ENCODE peak calls at places on chromosomes 2 and 18, in four cellular contexts. B is GM12878, H is fibroblast of lung, P is GM23248. W is an unnamed sample.
A peak's percentile ranks its signal among the peaks of the same experiment; 100 is the strongest.

GRCh38 chr2:77434880-77435279 is 87.3 kb downstream of the LRRTM4 start:
- DNase-seq in B (no peak), H (no peak), P (no peak), W (peak; percentile 26)

GRCh38 chr2:158204741-158205165 is 103.1 kb downstream of the UPP2 start:
- DNase-seq in B (no peak), H (peak; percentile 26), P (no peak), W (no peak)

GRCh38 chr2:146077156-146077555 is 1557.2 kb upstream of the ZEB2 start:
- DNase-seq in B (no peak), H (no peak), P (peak; percentile 63), W (no peak)

GRCh38 chr2:108579631-108580030 is 45.4 kb downstream of the LIMS1 start:
- DNase-seq in B (no peak), H (no peak), P (no peak), W (no peak)

GRCh38 chr2:217107480-217107879 is 247.6 kb upstream of the TNP1 start:
- DNase-seq in B (no peak), H (no peak), P (no peak), W (no peak)

GRCh38 chr2:132009874-132010521 is 151.8 kb downstream of the ANKRD30BL start:
- DNase-seq in B (no peak), H (no peak), P (peak; percentile 34), W (peak; percentile 47)

GRCh38 chr2:154455201-154455600 is 243.3 kb upstream of the KCNJ3 start:
- DNase-seq in B (no peak), H (peak; percentile 27), P (peak; percentile 26), W (no peak)

GRCh38 chr18:79553154-79553553 is 126.4 kb upstream of the CTDP1 start:
- DNase-seq in B (no peak), H (no peak), P (no peak), W (no peak)

GRCh38 chr2:96873651-96874096 is 3.8 kb upstream of the SEMA4C start:
- DNase-seq in B (no peak), H (no peak), P (no peak), W (no peak)

GRCh38 chr2:240451791-240452470 is 16.5 kb downstream of the GPC1 start:
- DNase-seq in B (no peak), H (no peak), P (no peak), W (no peak)

GRCh38 chr2:68925298-68925885 is 27.3 kb downstream of the GKN2 start:
- DNase-seq in B (peak; percentile 12), H (peak; percentile 60), P (peak; percentile 62), W (peak; percentile 84)

GRCh38 chr2:206780671-206781070 is 15.3 kb downstream of the FASTKD2 start:
- DNase-seq in B (no peak), H (no peak), P (no peak), W (no peak)

GRCh38 chr2:119156891-119157773 is 1.4 kb downstream of the C1QL2 start:
- DNase-seq in B (no peak), H (no peak), P (no peak), W (peak; percentile 57)

GRCh38 chr2:119158563-119159347 is at the start of gene C1QL2:
- DNase-seq in B (no peak), H (no peak), P (peak; percentile 16), W (peak; percentile 77)

GRCh38 chr2:119155633-119156032 is 2.9 kb downstream of the C1QL2 start:
- DNase-seq in B (no peak), H (no peak), P (no peak), W (peak; percentile 96)

GRCh38 chr2:119157850-119158511 is 570 bp downstream of the C1QL2 start:
- DNase-seq in B (no peak), H (no peak), P (no peak), W (peak; percentile 19)

DNA sequence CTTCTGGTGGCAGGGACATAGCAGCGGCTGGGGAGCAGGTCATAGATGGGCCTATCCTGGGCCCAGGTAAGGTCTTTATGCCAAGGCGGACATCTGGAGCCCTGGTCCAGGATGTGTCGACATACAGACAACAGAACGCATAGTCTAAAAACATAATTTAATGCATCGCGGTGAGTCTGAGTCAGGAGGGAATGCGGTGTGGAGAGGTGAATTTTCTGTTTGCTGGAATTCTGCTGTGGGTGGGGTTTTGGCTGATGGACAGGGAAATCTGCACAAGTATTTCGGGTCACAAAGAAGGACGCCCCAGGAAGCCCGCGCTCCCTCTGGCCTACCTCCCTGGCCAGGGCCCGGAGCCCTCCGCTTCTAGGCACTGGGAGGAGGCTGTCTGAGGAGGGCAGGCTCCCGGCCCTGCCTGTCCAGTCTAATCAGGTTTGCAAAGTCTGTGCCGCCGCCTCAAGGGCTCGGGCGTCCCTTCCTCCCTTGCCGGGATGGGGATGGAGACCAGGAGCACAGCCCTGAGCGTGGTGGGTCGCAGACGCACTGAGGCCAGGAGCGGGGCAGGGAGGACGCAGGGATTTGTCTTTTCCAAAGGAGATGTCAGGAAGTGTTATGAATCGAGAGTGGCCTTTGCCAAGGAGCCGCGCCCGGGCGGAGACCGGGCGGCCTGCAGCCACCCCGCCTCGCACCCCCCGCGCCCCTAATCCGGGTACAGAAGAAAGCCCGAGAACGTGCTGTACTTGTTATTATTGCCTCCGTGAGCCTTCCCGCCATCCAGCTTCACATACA is 2.3 kb downstream of the C1QL2 start:
- DNase-seq in B (no peak), H (no peak), P (peak; percentile 11), W (peak; percentile 72)
- TF ChIP-seq EZH2 in B (no peak), H (no peak), P (peak; percentile 21), W (no peak)

DNA sequence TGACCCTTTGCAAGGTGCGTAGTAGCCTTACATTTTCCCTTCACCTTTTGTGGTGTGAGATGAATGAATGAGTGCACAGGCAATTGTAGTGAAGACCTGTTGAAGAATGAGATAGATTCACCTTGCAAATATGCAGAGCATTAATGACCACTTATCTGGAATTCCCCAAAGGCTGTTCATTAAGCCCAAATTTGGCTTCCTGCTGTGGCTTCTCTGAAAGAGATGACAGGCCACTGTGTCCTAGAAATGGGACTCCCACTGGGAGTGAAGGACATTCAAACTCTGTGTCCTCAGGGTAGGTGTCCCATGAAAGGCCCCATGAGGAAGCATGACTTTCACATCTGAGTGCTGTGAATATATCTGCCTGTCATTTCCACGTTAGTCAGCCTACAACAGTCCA is 1821.8 kb upstream of the PIK3C3 start:
- DNase-seq in B (no peak), H (no peak), P (no peak), W (peak; percentile 24)
- TF ChIP-seq EZH2 in B (no peak), H (no peak), P (no peak), W (no peak)

DNA sequence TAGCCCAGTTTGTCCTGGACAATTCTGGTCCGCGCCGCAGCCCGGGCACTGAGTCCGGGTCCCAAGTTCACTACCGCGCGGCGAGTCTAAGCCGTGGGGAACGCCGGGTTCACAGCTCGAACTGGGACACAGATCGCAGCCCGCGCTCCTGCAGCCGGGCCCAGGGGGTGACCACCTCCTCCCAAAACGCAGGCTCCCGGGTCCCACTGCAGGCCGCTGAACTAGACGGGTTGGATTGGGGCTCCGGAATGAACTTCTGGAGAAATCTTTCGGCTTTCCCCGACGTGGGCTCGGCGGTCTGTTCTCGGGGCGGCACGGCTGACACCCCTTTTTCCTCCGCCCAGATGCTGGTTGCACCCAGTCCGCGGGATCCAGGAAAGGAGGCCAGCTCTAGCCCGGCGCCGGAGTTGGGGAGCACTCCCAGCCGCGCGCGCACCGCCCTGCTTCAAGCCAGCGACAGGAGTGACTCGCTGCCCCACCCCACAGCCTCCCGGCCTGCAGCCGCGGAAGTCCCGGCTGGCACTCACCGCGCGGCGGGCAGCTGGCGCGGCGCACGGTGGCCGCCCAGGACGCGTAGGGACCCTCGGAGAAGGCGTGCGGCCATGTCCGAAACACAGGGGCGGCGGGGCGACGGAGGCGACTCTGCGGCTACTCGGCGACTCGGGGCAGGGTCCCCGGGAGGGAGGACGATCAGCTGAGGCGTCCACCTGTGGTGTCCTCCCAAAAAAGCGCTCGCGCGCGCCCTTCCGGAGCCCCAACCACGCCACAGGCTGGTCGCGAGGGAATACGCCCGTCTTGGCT is at the start of gene ACADL:
- DNase-seq in B (no peak), H (peak; percentile 14), P (peak; percentile 62), W (peak; percentile 78)
- TF ChIP-seq EZH2 in B (no peak), H (no peak), P (no peak), W (peak; percentile 51)

GRCh38 chr18:57429607-57430165 is 5.5 kb upstream of the ONECUT2 start:
- DNase-seq in B (no peak), H (peak; percentile 14), P (no peak), W (peak; percentile 60)
- TF ChIP-seq EZH2 in B (no peak), H (peak; percentile 42), P (no peak), W (peak; percentile 78)

GRCh38 chr18:59269563-59270214 is 3.6 kb downstream of the RAX start:
- DNase-seq in B (no peak), H (no peak), P (no peak), W (no peak)
- TF ChIP-seq EZH2 in B (no peak), H (peak; percentile 46), P (peak; percentile 95), W (peak; percentile 92)

GRCh38 chr2:238228700-238229099 is 11.1 kb downstream of the HES6 start:
- DNase-seq in B (no peak), H (no peak), P (no peak), W (no peak)
- TF ChIP-seq EZH2 in B (no peak), H (no peak), P (no peak), W (no peak)

GRCh38 chr2:211367252-211367651 is 810.9 kb downstream of the CPS1 start:
- DNase-seq in B (no peak), H (no peak), P (no peak), W (no peak)
- TF ChIP-seq EZH2 in B (no peak), H (no peak), P (no peak), W (no peak)

W was measured in GM23338.